ENCODE peak calls at places on chromosome 17, in six cellular contexts. One of them, this sample, is unnamed.

GRCh38 chr17:81652901-81653771 is 3.2 kb downstream of the PDE6G start:
- DNase-seq in endodermal cell: peak
- DNase-seq in activated B cell treated with CpG ODN at 0.5 μM for 24 hours: no peak
- DNase-seq in GM12865: peak
- DNase-seq in right atrium auricular region: no peak
- DNase-seq in lower leg skin: no peak
- DNase-seq in this sample: no peak

GRCh38 chr17:32912218-32912897 is 15.6 kb upstream of the TMEM98 start:
- DNase-seq in lower leg skin: peak
- DNase-seq in endodermal cell: peak
- DNase-seq in right atrium auricular region: peak
- DNase-seq in activated B cell treated with CpG ODN at 0.5 μM for 24 hours: no peak
- DNase-seq in GM12865: no peak
- DNase-seq in this sample: peak

GRCh38 chr17:33057564-33057963 is 65.9 kb downstream of the SPACA3 start:
- DNase-seq in right atrium auricular region: peak
- DNase-seq in activated B cell treated with CpG ODN at 0.5 μM for 24 hours: no peak
- DNase-seq in endodermal cell: peak
- DNase-seq in lower leg skin: no peak
- DNase-seq in GM12865: no peak
- DNase-seq in this sample: no peak

GRCh38 chr17:80678621-80679020 is 134.0 kb downstream of the RPTOR start:
- DNase-seq in GM12865: no peak
- DNase-seq in lower leg skin: no peak
- DNase-seq in activated B cell treated with CpG ODN at 0.5 μM for 24 hours: no peak
- DNase-seq in endodermal cell: peak
- DNase-seq in right atrium auricular region: no peak
- DNase-seq in this sample: no peak

GRCh38 chr17:41549596-41550039 is 21.5 kb upstream of the KRT19 start:
- DNase-seq in lower leg skin: no peak
- DNase-seq in right atrium auricular region: no peak
- DNase-seq in activated B cell treated with CpG ODN at 0.5 μM for 24 hours: no peak
- DNase-seq in GM12865: no peak
- DNase-seq in endodermal cell: peak
- DNase-seq in this sample: no peak

GRCh38 chr17:19311421-19312215 is 50.9 kb downstream of the B9D1 start:
- DNase-seq in lower leg skin: no peak
- DNase-seq in GM12865: no peak
- DNase-seq in right atrium auricular region: no peak
- DNase-seq in activated B cell treated with CpG ODN at 0.5 μM for 24 hours: no peak
- DNase-seq in endodermal cell: peak
- DNase-seq in this sample: no peak

GRCh38 chr17:82874011-82874835 is 34.4 kb upstream of the ZNF750 start:
- DNase-seq in endodermal cell: no peak
- DNase-seq in GM12865: no peak
- DNase-seq in lower leg skin: no peak
- DNase-seq in right atrium auricular region: no peak
- DNase-seq in activated B cell treated with CpG ODN at 0.5 μM for 24 hours: no peak
- DNase-seq in this sample: no peak

GRCh38 chr17:65730711-65731169 is 169.3 kb upstream of the AXIN2 start:
- DNase-seq in lower leg skin: no peak
- DNase-seq in endodermal cell: no peak
- DNase-seq in right atrium auricular region: no peak
- DNase-seq in activated B cell treated with CpG ODN at 0.5 μM for 24 hours: no peak
- DNase-seq in GM12865: no peak
- DNase-seq in this sample: no peak

GRCh38 chr17:81345211-81346089 is 49.8 kb upstream of the BAHCC1 start:
- DNase-seq in endodermal cell: peak
- DNase-seq in right atrium auricular region: peak
- DNase-seq in GM12865: peak
- DNase-seq in activated B cell treated with CpG ODN at 0.5 μM for 24 hours: peak
- DNase-seq in lower leg skin: peak
- DNase-seq in this sample: peak

GRCh38 chr17:80063815-80064585 is 27.6 kb downstream of the CCDC40 start:
- DNase-seq in right atrium auricular region: peak
- DNase-seq in GM12865: peak
- DNase-seq in activated B cell treated with CpG ODN at 0.5 μM for 24 hours: no peak
- DNase-seq in lower leg skin: peak
- DNase-seq in endodermal cell: no peak
- DNase-seq in this sample: no peak

DNA sequence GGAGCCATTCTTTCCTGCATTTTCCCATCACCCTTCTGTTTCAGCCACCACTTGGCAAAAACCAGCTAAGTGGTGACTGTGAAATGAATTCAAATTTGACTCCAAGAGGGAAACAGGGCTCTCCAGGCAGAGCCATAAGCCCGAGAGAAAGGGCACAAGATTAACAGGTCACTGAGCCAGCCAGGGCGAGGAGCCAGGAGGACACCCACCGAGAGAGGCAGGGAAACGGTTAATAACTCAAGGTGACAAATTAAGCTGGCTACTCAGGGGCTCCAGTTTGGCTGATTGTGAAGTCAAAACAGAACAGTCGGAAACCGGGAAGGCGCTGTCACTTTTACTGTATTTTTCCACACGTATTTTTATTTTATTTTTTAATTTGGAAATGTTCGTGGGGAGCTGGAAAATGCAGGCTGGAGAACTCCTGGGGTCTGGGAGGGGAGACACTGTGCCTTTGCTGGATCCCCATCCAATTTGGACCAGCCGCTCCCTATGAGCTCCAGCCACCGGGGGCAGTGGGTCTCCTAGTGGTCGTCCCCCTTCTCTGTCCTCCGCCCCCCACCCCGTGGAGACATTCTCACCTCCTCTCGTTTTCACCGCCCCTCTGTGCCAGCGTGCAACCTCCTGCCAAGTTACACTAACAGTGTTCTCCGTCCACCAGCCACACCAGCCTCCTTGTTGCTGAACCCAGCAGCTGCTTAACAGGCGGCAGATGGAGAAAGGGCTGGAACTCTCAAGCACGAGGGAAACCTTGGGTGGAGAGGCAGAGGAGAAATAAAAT is 67.6 kb upstream of the SOX9 start:
- DNase-seq in GM12865: no peak
- DNase-seq in right atrium auricular region: no peak
- DNase-seq in endodermal cell: peak
- DNase-seq in activated B cell treated with CpG ODN at 0.5 μM for 24 hours: no peak
- DNase-seq in lower leg skin: no peak
- DNase-seq in this sample: no peak
- TF ChIP-seq CTCF in GM12865: no peak
- TF ChIP-seq CTCF in right atrium auricular region: no peak
- TF ChIP-seq CTCF in endodermal cell: peak
- TF ChIP-seq CTCF in activated B cell treated with CpG ODN at 0.5 μM for 24 hours: no peak
- TF ChIP-seq CTCF in lower leg skin: no peak
- TF ChIP-seq CTCF in this sample: no peak

GRCh38 chr17:47953945-47954344 is 3.7 kb downstream of the PRR15L start:
- DNase-seq in endodermal cell: no peak
- DNase-seq in right atrium auricular region: no peak
- DNase-seq in GM12865: no peak
- DNase-seq in lower leg skin: no peak
- DNase-seq in activated B cell treated with CpG ODN at 0.5 μM for 24 hours: no peak
- DNase-seq in this sample: no peak
- TF ChIP-seq CTCF in endodermal cell: peak
- TF ChIP-seq CTCF in right atrium auricular region: no peak
- TF ChIP-seq CTCF in GM12865: no peak
- TF ChIP-seq CTCF in lower leg skin: no peak
- TF ChIP-seq CTCF in activated B cell treated with CpG ODN at 0.5 μM for 24 hours: no peak
- TF ChIP-seq CTCF in this sample: peak

DNA sequence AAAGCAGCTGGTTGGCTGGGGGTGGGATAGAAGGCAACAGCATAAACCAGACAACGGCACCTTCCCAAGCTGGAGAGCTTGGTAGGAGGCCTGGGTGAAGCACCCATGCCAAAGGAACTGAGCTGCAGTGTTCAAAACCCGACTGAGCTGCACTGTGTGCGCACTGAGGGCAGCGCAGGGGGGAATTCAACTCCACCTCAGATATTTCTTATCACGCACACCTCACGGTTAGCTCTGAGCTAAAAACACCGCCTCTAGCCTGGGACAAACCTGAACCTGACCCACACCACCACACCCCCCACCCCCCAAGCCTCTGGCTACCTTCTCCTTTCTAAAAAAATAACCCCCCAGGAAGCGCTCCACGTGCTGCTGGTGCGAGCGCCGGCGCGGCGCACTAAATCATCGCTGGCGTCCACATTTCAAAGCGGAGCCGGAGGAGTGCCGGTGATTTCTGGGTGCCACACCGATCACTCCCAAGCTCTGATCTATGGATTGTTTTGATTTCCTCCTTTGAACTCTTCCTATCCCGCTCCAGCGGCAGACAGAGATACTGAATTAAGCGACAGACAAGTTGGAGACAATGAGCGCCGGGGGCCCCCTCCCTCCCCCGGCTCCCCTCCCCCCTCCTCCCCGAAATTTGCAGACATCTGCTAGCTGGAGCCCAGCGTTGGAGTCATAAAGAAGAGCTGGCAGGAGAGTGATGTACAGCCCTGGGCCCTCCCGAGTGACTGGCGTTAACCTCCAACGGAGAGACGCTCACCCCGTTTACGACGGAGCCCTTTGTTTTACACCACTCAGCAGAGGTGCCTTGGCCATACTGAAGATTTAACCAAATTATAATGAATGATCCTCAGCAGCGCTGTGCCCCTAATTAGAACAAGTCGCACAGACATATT is 85.0 kb downstream of the NOG start:
- DNase-seq in lower leg skin: no peak
- DNase-seq in endodermal cell: peak
- DNase-seq in right atrium auricular region: no peak
- DNase-seq in activated B cell treated with CpG ODN at 0.5 μM for 24 hours: no peak
- DNase-seq in GM12865: no peak
- DNase-seq in this sample: no peak
- TF ChIP-seq CTCF in lower leg skin: no peak
- TF ChIP-seq CTCF in endodermal cell: no peak
- TF ChIP-seq CTCF in right atrium auricular region: no peak
- TF ChIP-seq CTCF in activated B cell treated with CpG ODN at 0.5 μM for 24 hours: no peak
- TF ChIP-seq CTCF in GM12865: no peak
- TF ChIP-seq CTCF in this sample: no peak

GRCh38 chr17:37523715-37524219 is 34.1 kb downstream of the DUSP14 start:
- DNase-seq in GM12865: no peak
- DNase-seq in endodermal cell: peak
- DNase-seq in lower leg skin: peak
- DNase-seq in right atrium auricular region: no peak
- DNase-seq in activated B cell treated with CpG ODN at 0.5 μM for 24 hours: no peak
- DNase-seq in this sample: no peak

GRCh38 chr17:37521821-37522220 is 32.1 kb downstream of the DUSP14 start:
- DNase-seq in GM12865: no peak
- DNase-seq in activated B cell treated with CpG ODN at 0.5 μM for 24 hours: no peak
- DNase-seq in lower leg skin: no peak
- DNase-seq in right atrium auricular region: peak
- DNase-seq in endodermal cell: no peak
- DNase-seq in this sample: no peak

GRCh38 chr17:37532751-37533150 is 43.1 kb downstream of the DUSP14 start:
- DNase-seq in endodermal cell: no peak
- DNase-seq in lower leg skin: no peak
- DNase-seq in activated B cell treated with CpG ODN at 0.5 μM for 24 hours: no peak
- DNase-seq in right atrium auricular region: no peak
- DNase-seq in GM12865: no peak
- DNase-seq in this sample: no peak

GRCh38 chr17:37530420-37530819 is 40.7 kb downstream of the DUSP14 start:
- DNase-seq in activated B cell treated with CpG ODN at 0.5 μM for 24 hours: no peak
- DNase-seq in GM12865: no peak
- DNase-seq in endodermal cell: no peak
- DNase-seq in right atrium auricular region: no peak
- DNase-seq in lower leg skin: no peak
- DNase-seq in this sample: no peak

GRCh38 chr17:37527249-37527851 is 37.7 kb downstream of the DUSP14 start:
- DNase-seq in right atrium auricular region: no peak
- DNase-seq in lower leg skin: peak
- DNase-seq in activated B cell treated with CpG ODN at 0.5 μM for 24 hours: no peak
- DNase-seq in GM12865: peak
- DNase-seq in endodermal cell: peak
- DNase-seq in this sample: no peak
- TF ChIP-seq CTCF in right atrium auricular region: no peak
- TF ChIP-seq CTCF in lower leg skin: no peak
- TF ChIP-seq CTCF in activated B cell treated with CpG ODN at 0.5 μM for 24 hours: no peak
- TF ChIP-seq CTCF in GM12865: peak
- TF ChIP-seq CTCF in endodermal cell: peak
- TF ChIP-seq CTCF in this sample: peak

GRCh38 chr17:56835259-56835575 is 1.3 kb downstream of the DGKE start:
- DNase-seq in GM12865: no peak
- DNase-seq in endodermal cell: no peak
- DNase-seq in activated B cell treated with CpG ODN at 0.5 μM for 24 hours: no peak
- DNase-seq in lower leg skin: no peak
- DNase-seq in right atrium auricular region: no peak
- DNase-seq in this sample: no peak

GRCh38 chr17:56832446-56832845 is 1.3 kb downstream of the C17orf67 start:
- DNase-seq in endodermal cell: no peak
- DNase-seq in GM12865: peak
- DNase-seq in right atrium auricular region: no peak
- DNase-seq in activated B cell treated with CpG ODN at 0.5 μM for 24 hours: no peak
- DNase-seq in lower leg skin: no peak
- DNase-seq in this sample: no peak

GRCh38 chr17:56833023-56833811 is 503 bp downstream of the C17orf67 start:
- DNase-seq in endodermal cell: peak
- DNase-seq in right atrium auricular region: peak
- DNase-seq in lower leg skin: peak
- DNase-seq in activated B cell treated with CpG ODN at 0.5 μM for 24 hours: peak
- DNase-seq in GM12865: peak
- DNase-seq in this sample: peak

GRCh38 chr17:56833812-56834379 is at the start of the genes C17orf67 and DGKE:
- DNase-seq in lower leg skin: peak
- DNase-seq in GM12865: peak
- DNase-seq in right atrium auricular region: peak
- DNase-seq in activated B cell treated with CpG ODN at 0.5 μM for 24 hours: peak
- DNase-seq in endodermal cell: peak
- DNase-seq in this sample: peak

GRCh38 chr17:56834380-56835258 is 668 bp downstream of the DGKE start:
- DNase-seq in GM12865: peak
- DNase-seq in activated B cell treated with CpG ODN at 0.5 μM for 24 hours: peak
- DNase-seq in lower leg skin: peak
- DNase-seq in endodermal cell: peak
- DNase-seq in right atrium auricular region: no peak
- DNase-seq in this sample: peak
- TF ChIP-seq CTCF in GM12865: peak
- TF ChIP-seq CTCF in activated B cell treated with CpG ODN at 0.5 μM for 24 hours: no peak
- TF ChIP-seq CTCF in lower leg skin: no peak
- TF ChIP-seq CTCF in endodermal cell: peak
- TF ChIP-seq CTCF in right atrium auricular region: no peak
- TF ChIP-seq CTCF in this sample: peak

GRCh38 chr17:67072885-67073284 is 28.5 kb downstream of the CACNG1 start:
- DNase-seq in endodermal cell: no peak
- DNase-seq in GM12865: no peak
- DNase-seq in activated B cell treated with CpG ODN at 0.5 μM for 24 hours: no peak
- DNase-seq in lower leg skin: no peak
- DNase-seq in right atrium auricular region: no peak
- DNase-seq in this sample: no peak

GRCh38 chr17:67078292-67078691 is 33.9 kb downstream of the CACNG1 start:
- DNase-seq in endodermal cell: peak
- DNase-seq in right atrium auricular region: no peak
- DNase-seq in activated B cell treated with CpG ODN at 0.5 μM for 24 hours: no peak
- DNase-seq in GM12865: no peak
- DNase-seq in lower leg skin: no peak
- DNase-seq in this sample: no peak

GRCh38 chr17:67076290-67076689 is 31.9 kb downstream of the CACNG1 start:
- DNase-seq in GM12865: no peak
- DNase-seq in endodermal cell: peak
- DNase-seq in right atrium auricular region: no peak
- DNase-seq in activated B cell treated with CpG ODN at 0.5 μM for 24 hours: no peak
- DNase-seq in lower leg skin: no peak
- DNase-seq in this sample: no peak

GRCh38 chr17:67071595-67071994 is 27.2 kb downstream of the CACNG1 start:
- DNase-seq in right atrium auricular region: no peak
- DNase-seq in lower leg skin: no peak
- DNase-seq in activated B cell treated with CpG ODN at 0.5 μM for 24 hours: no peak
- DNase-seq in endodermal cell: no peak
- DNase-seq in GM12865: no peak
- DNase-seq in this sample: no peak

GRCh38 chr17:67074781-67075180 is 30.4 kb downstream of the CACNG1 start:
- DNase-seq in activated B cell treated with CpG ODN at 0.5 μM for 24 hours: no peak
- DNase-seq in lower leg skin: no peak
- DNase-seq in GM12865: no peak
- DNase-seq in endodermal cell: no peak
- DNase-seq in right atrium auricular region: no peak
- DNase-seq in this sample: no peak
- TF ChIP-seq CTCF in activated B cell treated with CpG ODN at 0.5 μM for 24 hours: no peak
- TF ChIP-seq CTCF in lower leg skin: no peak
- TF ChIP-seq CTCF in GM12865: no peak
- TF ChIP-seq CTCF in endodermal cell: no peak
- TF ChIP-seq CTCF in right atrium auricular region: no peak
- TF ChIP-seq CTCF in this sample: no peak

This sample was measured in progenitor cell of endocrine pancreas.